ENCODE peak calls at places on chromosomes 13 and 19, in four cellular contexts. V, E, K and L are unnamed samples.

GRCh38 chr13:106197506-106197905 is 338.0 kb downstream of the EFNB2 start:
- DNase-seq in E (no peak), K (no peak), V (no peak), L (no peak)

GRCh38 chr19:35721374-35721773 is 3.6 kb downstream of the KMT2B start:
- DNase-seq in K (no peak), V (no peak), E (no peak), L (no peak)

GRCh38 chr13:37753776-37754175 is 115.8 kb downstream of the TRPC4 start:
- DNase-seq in K (no peak), E (no peak), V (no peak), L (no peak)

GRCh38 chr19:37095859-37096258 is 17.6 kb downstream of the ZNF420 start:
- DNase-seq in V (no peak), K (no peak), E (no peak), L (no peak)

GRCh38 chr13:99658266-99658991 is 157.2 kb downstream of the TM9SF2 start:
- DNase-seq in V (no peak), K (peak), E (no peak), L (peak)

GRCh38 chr19:42032428-42032827 is 37.6 kb downstream of the GRIK5 start:
- DNase-seq in K (no peak), V (no peak), E (no peak), L (no peak)

GRCh38 chr13:94162289-94162688 is 317.2 kb downstream of the DCT start:
- DNase-seq in V (no peak), K (peak), E (no peak), L (no peak)

GRCh38 chr19:31666126-31666525 is 316.9 kb upstream of the TSHZ3 start:
- DNase-seq in V (no peak), K (no peak), E (no peak), L (no peak)

GRCh38 chr19:52735734-52736133 is 890 bp upstream of the ZNF611 start:
- DNase-seq in E (peak), K (peak), V (peak), L (peak)

GRCh38 chr13:30830638-30830965 is 75.5 kb upstream of the MEDAG start:
- DNase-seq in K (no peak), V (no peak), E (no peak), L (no peak)

GRCh38 chr19:35207391-35207871 is 21.1 kb downstream of the FAM187B start:
- DNase-seq in E (no peak), V (no peak), K (no peak), L (peak)

GRCh38 chr13:76778906-76779305 is 107.3 kb downstream of the KCTD12 start:
- DNase-seq in E (no peak), K (no peak), V (no peak), L (no peak)

GRCh38 chr19:46902402-46902766 is 41.6 kb downstream of the ARHGAP35 start:
- DNase-seq in V (no peak), K (no peak), E (no peak), L (no peak)

GRCh38 chr19:40592170-40592569 is 9.0 kb upstream of the LTBP4 start:
- DNase-seq in E (no peak), V (no peak), K (no peak), L (no peak)

GRCh38 chr13:44219808-44220544 is 153.6 kb upstream of the SERP2 start:
- DNase-seq in V (no peak), E (no peak), K (no peak), L (no peak)

GRCh38 chr13:19056355-19056880 is 125.2 kb downstream of the TUBA3C start:
- DNase-seq in V (no peak), K (no peak), E (no peak), L (no peak)

GRCh38 chr13:99434258-99434788 is 66.9 kb upstream of the TM9SF2 start:
- DNase-seq in K (no peak), V (no peak), E (no peak), L (no peak)

GRCh38 chr19:55474269-55475265 is 1.9 kb upstream of the ZNF628 start:
- DNase-seq in E (no peak), K (no peak), V (no peak), L (no peak)

GRCh38 chr13:111460548-111461444 is 140.4 kb downstream of the TEX29 start:
- DNase-seq in E (no peak), V (peak), K (no peak), L (no peak)

GRCh38 chr13:40130871-40131636 is 475.6 kb downstream of the COG6 start:
- DNase-seq in V (no peak), E (no peak), K (no peak), L (no peak)

GRCh38 chr19:6528544-6529121 is 2.2 kb upstream of the TNFSF9 start:
- DNase-seq in E (no peak), V (no peak), K (peak), L (peak)

GRCh38 chr13:47190696-47191095 is 293.8 kb upstream of the HTR2A start:
- DNase-seq in K (no peak), V (no peak), E (no peak), L (no peak)

GRCh38 chr13:96216543-96216942 is 126.6 kb downstream of the HS6ST3 start:
- DNase-seq in K (no peak), E (no peak), V (no peak), L (no peak)

GRCh38 chr19:41876847-41877489 is at the start of gene CD79A:
- DNase-seq in K (no peak), V (no peak), E (no peak), L (no peak)

GRCh38 chr13:34361528-34361927 is 543.6 kb downstream of the RFC3 start:
- DNase-seq in K (no peak), E (no peak), V (no peak), L (no peak)

GRCh38 chr19:33297401-33298145 is 4.8 kb downstream of the CEBPA start:
- DNase-seq in V (no peak), E (no peak), K (no peak), L (no peak)

GRCh38 chr19:47399198-47399597 is 20.1 kb downstream of the MEIS3 start:
- DNase-seq in V (no peak), K (no peak), E (no peak), L (no peak)

GRCh38 chr13:75760182-75760981 is 124.3 kb downstream of the LMO7 start:
- DNase-seq in E (no peak), V (peak), K (no peak), L (peak)

GRCh38 chr19:12969292-12969988 is at the start of gene DAND5:
- DNase-seq in E (no peak), V (no peak), K (peak), L (no peak)

GRCh38 chr19:12965017-12965811 is 4.2 kb upstream of the DAND5 start:
- DNase-seq in K (peak), E (no peak), V (peak), L (peak)

GRCh38 chr19:12970070-12970820 is 869 bp downstream of the DAND5 start:
- DNase-seq in E (no peak), K (no peak), V (no peak), L (no peak)

GRCh38 chr19:12967907-12968306 is 1.5 kb upstream of the DAND5 start:
- DNase-seq in E (no peak), K (no peak), V (no peak), L (no peak)

GRCh38 chr19:12965812-12966135 is 3.6 kb upstream of the DAND5 start:
- DNase-seq in V (no peak), K (no peak), E (no peak), L (no peak)
- H3K4me3 ChIP-seq in V (peak), K (peak), E (peak), L (peak)

GRCh38 chr13:41426047-41426446 is 31.3 kb upstream of the RGCC start:
- DNase-seq in E (no peak), V (no peak), K (no peak), L (no peak)

GRCh38 chr13:41427700-41428099 is 29.6 kb upstream of the RGCC start:
- DNase-seq in K (no peak), E (no peak), V (no peak), L (no peak)
- H3K27ac ChIP-seq in K (no peak), E (no peak), V (no peak), L (no peak)

GRCh38 chr13:41428155-41428554 is 29.2 kb upstream of the RGCC start:
- DNase-seq in K (no peak), E (no peak), V (no peak), L (peak)
- TF ChIP-seq CTCF in K (peak), E (no peak), V (no peak), L (no peak)

GRCh38 chr13:113098163-113098732 is 7.3 kb upstream of the F7 start:
- DNase-seq in V (no peak), K (no peak), E (no peak), L (no peak)
- H3K4me3 ChIP-seq in V (no peak), K (no peak), E (no peak), L (no peak)

GRCh38 chr19:48613852-48614435 is 932 bp downstream of the FAM83E start:
- DNase-seq in E (no peak), K (no peak), V (no peak), L (peak)
- H3K27ac ChIP-seq in E (no peak), K (no peak), V (no peak), L (peak)